ENCODE peak calls at places on chromosome 12, in six cellular contexts. One of them, this sample, is unnamed.

GRCh38 chr12:98492580-98493140 is 22.7 kb upstream of the TMPO start:
- DNase-seq in gastrocnemius medialis: no peak
- DNase-seq in Kasumi-1: no peak
- DNase-seq in endothelial cell: no peak
- DNase-seq in NCI-H146: peak
- DNase-seq in stimulated activated CD8-positive, alpha-beta memory T cell treated with anti-CD3 and anti-CD28 coated beads, Interleukin-12 subunit alpha, Interleukin-12 subunit beta, amount 100 ng/mL, for 4 hours: no peak
- DNase-seq in this sample: no peak

GRCh38 chr12:10641735-10642500 is 28.5 kb upstream of the MAGOHB start:
- DNase-seq in Kasumi-1: no peak
- DNase-seq in NCI-H146: no peak
- DNase-seq in gastrocnemius medialis: no peak
- DNase-seq in endothelial cell: no peak
- DNase-seq in stimulated activated CD8-positive, alpha-beta memory T cell treated with anti-CD3 and anti-CD28 coated beads, Interleukin-12 subunit alpha, Interleukin-12 subunit beta, amount 100 ng/mL, for 4 hours: no peak
- DNase-seq in this sample: no peak

GRCh38 chr12:106629797-106630669 is 47.2 kb downstream of the RFX4 start:
- DNase-seq in gastrocnemius medialis: no peak
- DNase-seq in NCI-H146: no peak
- DNase-seq in Kasumi-1: no peak
- DNase-seq in stimulated activated CD8-positive, alpha-beta memory T cell treated with anti-CD3 and anti-CD28 coated beads, Interleukin-12 subunit alpha, Interleukin-12 subunit beta, amount 100 ng/mL, for 4 hours: no peak
- DNase-seq in endothelial cell: no peak
- DNase-seq in this sample: no peak

GRCh38 chr12:18634382-18634781 is 103.4 kb downstream of the PLCZ1 start:
- DNase-seq in gastrocnemius medialis: no peak
- DNase-seq in endothelial cell: no peak
- DNase-seq in NCI-H146: no peak
- DNase-seq in Kasumi-1: no peak
- DNase-seq in stimulated activated CD8-positive, alpha-beta memory T cell treated with anti-CD3 and anti-CD28 coated beads, Interleukin-12 subunit alpha, Interleukin-12 subunit beta, amount 100 ng/mL, for 4 hours: no peak
- DNase-seq in this sample: no peak

GRCh38 chr12:1593232-1594044 is 943 bp downstream of the FBXL14 start:
- DNase-seq in NCI-H146: peak
- DNase-seq in stimulated activated CD8-positive, alpha-beta memory T cell treated with anti-CD3 and anti-CD28 coated beads, Interleukin-12 subunit alpha, Interleukin-12 subunit beta, amount 100 ng/mL, for 4 hours: peak
- DNase-seq in endothelial cell: peak
- DNase-seq in gastrocnemius medialis: no peak
- DNase-seq in Kasumi-1: no peak
- DNase-seq in this sample: no peak

GRCh38 chr12:38921025-38921677 is 15.8 kb upstream of the CPNE8 start:
- DNase-seq in NCI-H146: peak
- DNase-seq in endothelial cell: peak
- DNase-seq in Kasumi-1: peak
- DNase-seq in stimulated activated CD8-positive, alpha-beta memory T cell treated with anti-CD3 and anti-CD28 coated beads, Interleukin-12 subunit alpha, Interleukin-12 subunit beta, amount 100 ng/mL, for 4 hours: no peak
- DNase-seq in gastrocnemius medialis: no peak
- DNase-seq in this sample: peak

GRCh38 chr12:19003987-19004619 is 125.4 kb upstream of the PLEKHA5 start:
- DNase-seq in gastrocnemius medialis: no peak
- DNase-seq in stimulated activated CD8-positive, alpha-beta memory T cell treated with anti-CD3 and anti-CD28 coated beads, Interleukin-12 subunit alpha, Interleukin-12 subunit beta, amount 100 ng/mL, for 4 hours: no peak
- DNase-seq in NCI-H146: no peak
- DNase-seq in Kasumi-1: no peak
- DNase-seq in endothelial cell: no peak
- DNase-seq in this sample: no peak

GRCh38 chr12:107929436-107929835 is 154.9 kb downstream of the ASCL4 start:
- DNase-seq in gastrocnemius medialis: no peak
- DNase-seq in stimulated activated CD8-positive, alpha-beta memory T cell treated with anti-CD3 and anti-CD28 coated beads, Interleukin-12 subunit alpha, Interleukin-12 subunit beta, amount 100 ng/mL, for 4 hours: no peak
- DNase-seq in NCI-H146: peak
- DNase-seq in Kasumi-1: no peak
- DNase-seq in endothelial cell: no peak
- DNase-seq in this sample: peak

GRCh38 chr12:20641127-20641526 is 54.0 kb upstream of the SLCO1C1 start:
- DNase-seq in Kasumi-1: no peak
- DNase-seq in gastrocnemius medialis: no peak
- DNase-seq in NCI-H146: no peak
- DNase-seq in endothelial cell: no peak
- DNase-seq in stimulated activated CD8-positive, alpha-beta memory T cell treated with anti-CD3 and anti-CD28 coated beads, Interleukin-12 subunit alpha, Interleukin-12 subunit beta, amount 100 ng/mL, for 4 hours: no peak
- DNase-seq in this sample: no peak

GRCh38 chr12:25058012-25058411 is 109.1 kb upstream of the BCAT1 start:
- DNase-seq in NCI-H146: no peak
- DNase-seq in endothelial cell: no peak
- DNase-seq in gastrocnemius medialis: no peak
- DNase-seq in Kasumi-1: no peak
- DNase-seq in stimulated activated CD8-positive, alpha-beta memory T cell treated with anti-CD3 and anti-CD28 coated beads, Interleukin-12 subunit alpha, Interleukin-12 subunit beta, amount 100 ng/mL, for 4 hours: no peak
- DNase-seq in this sample: no peak

GRCh38 chr12:120903818-120904773 is at the start of gene SPPL3:
- DNase-seq in gastrocnemius medialis: peak
- DNase-seq in stimulated activated CD8-positive, alpha-beta memory T cell treated with anti-CD3 and anti-CD28 coated beads, Interleukin-12 subunit alpha, Interleukin-12 subunit beta, amount 100 ng/mL, for 4 hours: peak
- DNase-seq in NCI-H146: peak
- DNase-seq in Kasumi-1: peak
- DNase-seq in endothelial cell: peak
- DNase-seq in this sample: peak

GRCh38 chr12:121719926-121720414 is 7.4 kb downstream of the TMEM120B start:
- DNase-seq in Kasumi-1: no peak
- DNase-seq in NCI-H146: no peak
- DNase-seq in stimulated activated CD8-positive, alpha-beta memory T cell treated with anti-CD3 and anti-CD28 coated beads, Interleukin-12 subunit alpha, Interleukin-12 subunit beta, amount 100 ng/mL, for 4 hours: no peak
- DNase-seq in endothelial cell: no peak
- DNase-seq in gastrocnemius medialis: no peak
- DNase-seq in this sample: no peak

GRCh38 chr12:32084753-32085152 is 21.9 kb upstream of the BICD1 start:
- DNase-seq in endothelial cell: no peak
- DNase-seq in gastrocnemius medialis: no peak
- DNase-seq in Kasumi-1: no peak
- DNase-seq in NCI-H146: no peak
- DNase-seq in stimulated activated CD8-positive, alpha-beta memory T cell treated with anti-CD3 and anti-CD28 coated beads, Interleukin-12 subunit alpha, Interleukin-12 subunit beta, amount 100 ng/mL, for 4 hours: no peak
- DNase-seq in this sample: no peak

GRCh38 chr12:632102-632696 is 31.0 kb downstream of the NINJ2 start:
- DNase-seq in gastrocnemius medialis: peak
- DNase-seq in Kasumi-1: no peak
- DNase-seq in endothelial cell: no peak
- DNase-seq in NCI-H146: peak
- DNase-seq in stimulated activated CD8-positive, alpha-beta memory T cell treated with anti-CD3 and anti-CD28 coated beads, Interleukin-12 subunit alpha, Interleukin-12 subunit beta, amount 100 ng/mL, for 4 hours: no peak
- DNase-seq in this sample: no peak

GRCh38 chr12:97561321-97562230 is 99.0 kb downstream of the RMST start:
- DNase-seq in stimulated activated CD8-positive, alpha-beta memory T cell treated with anti-CD3 and anti-CD28 coated beads, Interleukin-12 subunit alpha, Interleukin-12 subunit beta, amount 100 ng/mL, for 4 hours: no peak
- DNase-seq in NCI-H146: peak
- DNase-seq in gastrocnemius medialis: no peak
- DNase-seq in Kasumi-1: no peak
- DNase-seq in endothelial cell: no peak
- DNase-seq in this sample: no peak

GRCh38 chr12:123614531-123614930 is 12.6 kb downstream of the DDX55 start:
- DNase-seq in gastrocnemius medialis: no peak
- DNase-seq in stimulated activated CD8-positive, alpha-beta memory T cell treated with anti-CD3 and anti-CD28 coated beads, Interleukin-12 subunit alpha, Interleukin-12 subunit beta, amount 100 ng/mL, for 4 hours: no peak
- DNase-seq in endothelial cell: no peak
- DNase-seq in Kasumi-1: no peak
- DNase-seq in NCI-H146: no peak
- DNase-seq in this sample: no peak

GRCh38 chr12:6430990-6431353 is 13.8 kb upstream of the CD27 start:
- DNase-seq in Kasumi-1: no peak
- DNase-seq in endothelial cell: no peak
- DNase-seq in stimulated activated CD8-positive, alpha-beta memory T cell treated with anti-CD3 and anti-CD28 coated beads, Interleukin-12 subunit alpha, Interleukin-12 subunit beta, amount 100 ng/mL, for 4 hours: no peak
- DNase-seq in NCI-H146: no peak
- DNase-seq in gastrocnemius medialis: no peak
- DNase-seq in this sample: no peak

GRCh38 chr12:77893918-77894317 is 63.2 kb downstream of the NAV3 start:
- DNase-seq in endothelial cell: no peak
- DNase-seq in NCI-H146: no peak
- DNase-seq in stimulated activated CD8-positive, alpha-beta memory T cell treated with anti-CD3 and anti-CD28 coated beads, Interleukin-12 subunit alpha, Interleukin-12 subunit beta, amount 100 ng/mL, for 4 hours: no peak
- DNase-seq in Kasumi-1: no peak
- DNase-seq in gastrocnemius medialis: no peak
- DNase-seq in this sample: no peak

GRCh38 chr12:49296034-49296835 is 1.3 kb downstream of the PRPH start:
- DNase-seq in NCI-H146: peak
- DNase-seq in Kasumi-1: peak
- DNase-seq in stimulated activated CD8-positive, alpha-beta memory T cell treated with anti-CD3 and anti-CD28 coated beads, Interleukin-12 subunit alpha, Interleukin-12 subunit beta, amount 100 ng/mL, for 4 hours: peak
- DNase-seq in gastrocnemius medialis: no peak
- DNase-seq in endothelial cell: peak
- DNase-seq in this sample: no peak

GRCh38 chr12:15168279-15168678 is 52.9 kb downstream of the RERG start:
- DNase-seq in NCI-H146: no peak
- DNase-seq in endothelial cell: no peak
- DNase-seq in gastrocnemius medialis: no peak
- DNase-seq in stimulated activated CD8-positive, alpha-beta memory T cell treated with anti-CD3 and anti-CD28 coated beads, Interleukin-12 subunit alpha, Interleukin-12 subunit beta, amount 100 ng/mL, for 4 hours: no peak
- DNase-seq in Kasumi-1: no peak
- DNase-seq in this sample: no peak

GRCh38 chr12:107607464-107608392 is 77.9 kb upstream of the PWP1 start:
- DNase-seq in stimulated activated CD8-positive, alpha-beta memory T cell treated with anti-CD3 and anti-CD28 coated beads, Interleukin-12 subunit alpha, Interleukin-12 subunit beta, amount 100 ng/mL, for 4 hours: peak
- DNase-seq in gastrocnemius medialis: peak
- DNase-seq in endothelial cell: peak
- DNase-seq in NCI-H146: peak
- DNase-seq in Kasumi-1: peak
- DNase-seq in this sample: peak

GRCh38 chr12:42574879-42575278 is 14.7 kb downstream of the PRICKLE1 start:
- DNase-seq in NCI-H146: no peak
- DNase-seq in stimulated activated CD8-positive, alpha-beta memory T cell treated with anti-CD3 and anti-CD28 coated beads, Interleukin-12 subunit alpha, Interleukin-12 subunit beta, amount 100 ng/mL, for 4 hours: no peak
- DNase-seq in gastrocnemius medialis: no peak
- DNase-seq in endothelial cell: no peak
- DNase-seq in Kasumi-1: no peak
- DNase-seq in this sample: no peak

GRCh38 chr12:6982532-6982931 is 11.8 kb downstream of the EMG1 start:
- DNase-seq in Kasumi-1: no peak
- DNase-seq in gastrocnemius medialis: no peak
- DNase-seq in endothelial cell: no peak
- DNase-seq in stimulated activated CD8-positive, alpha-beta memory T cell treated with anti-CD3 and anti-CD28 coated beads, Interleukin-12 subunit alpha, Interleukin-12 subunit beta, amount 100 ng/mL, for 4 hours: no peak
- DNase-seq in NCI-H146: no peak
- DNase-seq in this sample: no peak

GRCh38 chr12:112905451-112906089 is 1.2 kb upstream of the OAS1 start:
- DNase-seq in endothelial cell: no peak
- DNase-seq in gastrocnemius medialis: no peak
- DNase-seq in NCI-H146: no peak
- DNase-seq in stimulated activated CD8-positive, alpha-beta memory T cell treated with anti-CD3 and anti-CD28 coated beads, Interleukin-12 subunit alpha, Interleukin-12 subunit beta, amount 100 ng/mL, for 4 hours: no peak
- DNase-seq in Kasumi-1: no peak
- DNase-seq in this sample: no peak

GRCh38 chr12:49750027-49750977 is 8.9 kb downstream of the TMBIM6 start:
- DNase-seq in Kasumi-1: peak
- DNase-seq in endothelial cell: no peak
- DNase-seq in NCI-H146: no peak
- DNase-seq in stimulated activated CD8-positive, alpha-beta memory T cell treated with anti-CD3 and anti-CD28 coated beads, Interleukin-12 subunit alpha, Interleukin-12 subunit beta, amount 100 ng/mL, for 4 hours: no peak
- DNase-seq in gastrocnemius medialis: peak
- DNase-seq in this sample: peak

GRCh38 chr12:56461235-56462159 is 6.9 kb upstream of the SPRYD4 start:
- DNase-seq in stimulated activated CD8-positive, alpha-beta memory T cell treated with anti-CD3 and anti-CD28 coated beads, Interleukin-12 subunit alpha, Interleukin-12 subunit beta, amount 100 ng/mL, for 4 hours: no peak
- DNase-seq in Kasumi-1: no peak
- DNase-seq in NCI-H146: no peak
- DNase-seq in gastrocnemius medialis: no peak
- DNase-seq in endothelial cell: no peak
- DNase-seq in this sample: no peak

GRCh38 chr12:92020983-92021664 is 124.5 kb downstream of the BTG1 start:
- DNase-seq in gastrocnemius medialis: no peak
- DNase-seq in NCI-H146: no peak
- DNase-seq in stimulated activated CD8-positive, alpha-beta memory T cell treated with anti-CD3 and anti-CD28 coated beads, Interleukin-12 subunit alpha, Interleukin-12 subunit beta, amount 100 ng/mL, for 4 hours: no peak
- DNase-seq in Kasumi-1: no peak
- DNase-seq in endothelial cell: no peak
- DNase-seq in this sample: no peak

This sample was measured in AML-193.